ENCODE peak calls at places on chromosomes 13 and 19, in ten cellular contexts. L is endothelial cell of umbilical vein, K is GM23338, R is breast epithelium, Q is transverse colon, H is stomach, F is HL-60, X is H1, S is spleen, T is suprapubic skin. U is an unnamed sample.

GRCh38 chr19:6056801-6057650 is 53.3 kb downstream of the RFX2 start:
- DNase-seq in L (peak), K (peak), R (peak), Q (peak), H (peak), F (peak), X (no peak), S (no peak), T (peak), U (no peak)

GRCh38 chr13:98202026-98202425 is 25.0 kb upstream of the RNF113B start:
- DNase-seq in L (no peak), K (no peak), R (no peak), Q (peak), H (peak), F (no peak), X (no peak), S (no peak), T (no peak), U (no peak)

GRCh38 chr19:58550362-58551122 is 4.4 kb downstream of the CHMP2A start:
- DNase-seq in L (no peak), K (no peak), R (no peak), Q (no peak), H (no peak), F (no peak), X (no peak), S (no peak), T (peak), U (no peak)

GRCh38 chr19:10863107-10863700 is 8.1 kb upstream of the CARM1 start:
- DNase-seq in L (no peak), K (no peak), R (peak), Q (no peak), H (peak), F (no peak), X (no peak), S (no peak), T (no peak), U (no peak)

GRCh38 chr13:23679214-23679613 is 109.0 kb downstream of the TNFRSF19 start:
- DNase-seq in L (no peak), K (no peak), R (no peak), Q (no peak), H (no peak), F (no peak), X (no peak), S (no peak), T (no peak), U (no peak)

GRCh38 chr13:78137404-78138142 is 218.9 kb upstream of the EDNRB start:
- DNase-seq in L (peak), K (peak), R (no peak), Q (no peak), H (no peak), F (peak), X (peak), S (no peak), T (no peak), U (peak)

GRCh38 chr19:45643927-45644771 is 5.0 kb upstream of the EML2 start:
- DNase-seq in L (no peak), K (no peak), R (no peak), Q (no peak), H (no peak), F (no peak), X (no peak), S (no peak), T (no peak), U (peak)

GRCh38 chr19:40623403-40624239 is 22.5 kb downstream of the LTBP4 start:
- DNase-seq in L (no peak), K (peak), R (no peak), Q (peak), H (no peak), F (no peak), X (peak), S (no peak), T (no peak), U (peak)

GRCh38 chr13:90564566-90564965 is 782.9 kb upstream of the MIR17HG start:
- DNase-seq in L (no peak), K (no peak), R (no peak), Q (no peak), H (no peak), F (no peak), X (no peak), S (no peak), T (no peak), U (no peak)

GRCh38 chr13:99064624-99065249 is 86.9 kb upstream of the DOCK9 start:
- DNase-seq in L (no peak), K (no peak), R (no peak), Q (no peak), H (no peak), F (no peak), X (no peak), S (no peak), T (no peak), U (no peak)

GRCh38 chr13:34675626-34676025 is 266.4 kb upstream of the NBEA start:
- DNase-seq in L (no peak), K (no peak), R (no peak), Q (no peak), H (no peak), F (no peak), X (no peak), S (no peak), T (no peak), U (no peak)

GRCh38 chr13:59874973-59875372 is 288.8 kb downstream of the DIAPH3 start:
- DNase-seq in L (no peak), K (no peak), R (no peak), Q (no peak), H (no peak), F (no peak), X (no peak), S (no peak), T (no peak), U (no peak)

GRCh38 chr13:36571444-36571843 is 102.4 kb upstream of the SERTM1 start:
- DNase-seq in L (no peak), K (no peak), R (no peak), Q (no peak), H (no peak), F (no peak), X (no peak), S (no peak), T (no peak), U (no peak)

GRCh38 chr19:2811735-2812413 is 7.8 kb upstream of the ZNF554 start:
- DNase-seq in L (no peak), K (no peak), R (no peak), Q (peak), H (no peak), F (no peak), X (peak), S (no peak), T (no peak), U (peak)

GRCh38 chr19:10871711-10872550 is 578 bp downstream of the CARM1 start:
- DNase-seq in L (peak), K (peak), R (no peak), Q (peak), H (peak), F (no peak), X (no peak), S (peak), T (peak), U (peak)

GRCh38 chr19:43464089-43464775 is 1.2 kb downstream of the LYPD3 start:
- DNase-seq in L (no peak), K (no peak), R (peak), Q (peak), H (peak), F (no peak), X (peak), S (peak), T (peak), U (peak)

GRCh38 chr13:27928805-27929753 is 9.3 kb downstream of the PDX1 start:
- DNase-seq in L (no peak), K (peak), R (no peak), Q (no peak), H (no peak), F (no peak), X (peak), S (no peak), T (no peak), U (no peak)

GRCh38 chr13:112783135-112783945 is 93.5 kb downstream of the ATP11A start:
- DNase-seq in L (no peak), K (no peak), R (no peak), Q (no peak), H (peak), F (no peak), X (peak), S (no peak), T (peak), U (peak)

GRCh38 chr13:50387124-50387581 is 371.9 kb downstream of the KCNRG start:
- DNase-seq in L (no peak), K (peak), R (no peak), Q (peak), H (peak), F (peak), X (peak), S (peak), T (no peak), U (peak)

GRCh38 chr19:6963937-6964336 is 57.3 kb downstream of the MBD3L2B start:
- DNase-seq in L (no peak), K (peak), R (no peak), Q (no peak), H (no peak), F (peak), X (peak), S (no peak), T (no peak), U (no peak)

GRCh38 chr13:34942732-34943674 is 933 bp downstream of the NBEA start:
- DNase-seq in L (peak), K (peak), R (no peak), Q (peak), H (peak), F (no peak), X (peak), S (peak), T (peak), U (peak)

GRCh38 chr19:15123900-15124299 is 16.7 kb downstream of the SYDE1 start:
- DNase-seq in L (no peak), K (no peak), R (peak), Q (peak), H (peak), F (no peak), X (no peak), S (no peak), T (no peak), U (peak)

GRCh38 chr19:15126511-15126910 is 19.3 kb downstream of the SYDE1 start:
- DNase-seq in L (no peak), K (no peak), R (no peak), Q (no peak), H (no peak), F (no peak), X (no peak), S (no peak), T (no peak), U (no peak)

GRCh38 chr19:15124572-15125231 is 17.5 kb downstream of the SYDE1 start:
- DNase-seq in L (no peak), K (peak), R (no peak), Q (peak), H (peak), F (peak), X (no peak), S (no peak), T (no peak), U (peak)

GRCh38 chr19:15123031-15123890 is 16.1 kb downstream of the SYDE1 start:
- DNase-seq in L (no peak), K (no peak), R (peak), Q (no peak), H (no peak), F (no peak), X (no peak), S (no peak), T (no peak), U (no peak)

DNA sequence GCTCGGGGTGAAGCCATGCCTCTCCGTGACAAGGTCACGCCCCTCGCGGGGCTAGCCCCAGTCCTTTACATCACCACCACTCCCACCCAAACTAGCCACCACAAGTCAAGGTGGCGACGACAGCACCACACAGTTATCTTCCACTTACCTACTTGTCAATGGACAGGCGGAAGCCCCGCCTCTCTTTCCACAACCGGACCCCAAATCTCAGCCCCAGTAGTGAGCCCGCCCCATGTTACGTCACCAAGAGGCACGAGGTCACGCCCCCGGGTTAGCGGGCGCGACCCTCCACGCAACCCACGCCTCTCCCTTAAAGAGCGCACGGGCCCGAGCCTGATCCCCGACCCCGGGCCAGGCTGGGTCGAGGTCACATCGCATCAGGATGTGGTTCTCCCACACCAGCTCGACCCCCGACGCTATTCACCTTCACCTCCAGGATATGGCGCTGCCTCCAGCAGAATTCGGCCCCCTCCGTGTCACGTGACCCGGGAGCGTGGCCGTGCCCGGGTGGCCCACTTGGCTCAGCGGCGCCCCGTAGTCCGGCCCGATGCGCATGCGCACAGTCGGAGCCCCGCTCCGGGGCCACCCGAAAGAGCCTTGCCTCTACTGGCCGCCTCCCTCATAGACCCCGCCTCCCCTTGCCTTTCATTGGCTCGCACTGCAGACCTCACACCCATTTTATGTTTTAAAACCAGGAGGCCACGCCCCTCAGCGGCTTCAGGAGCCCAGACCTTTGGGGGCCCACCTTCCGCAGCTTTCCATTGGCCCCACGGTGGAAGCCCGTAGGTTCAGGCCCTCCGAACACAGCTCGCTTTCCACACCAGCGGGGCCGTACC is 18.2 kb downstream of the SYDE1 start:
- DNase-seq in L (peak), K (peak), R (peak), Q (peak), H (peak), F (peak), X (peak), S (peak), T (peak), U (peak)
- TF ChIP-seq CTCF in L (no peak), K (no peak), R (no peak), Q (no peak), H (no peak), F (no peak), X (no peak), S (peak), T (no peak), U (no peak)

DNA sequence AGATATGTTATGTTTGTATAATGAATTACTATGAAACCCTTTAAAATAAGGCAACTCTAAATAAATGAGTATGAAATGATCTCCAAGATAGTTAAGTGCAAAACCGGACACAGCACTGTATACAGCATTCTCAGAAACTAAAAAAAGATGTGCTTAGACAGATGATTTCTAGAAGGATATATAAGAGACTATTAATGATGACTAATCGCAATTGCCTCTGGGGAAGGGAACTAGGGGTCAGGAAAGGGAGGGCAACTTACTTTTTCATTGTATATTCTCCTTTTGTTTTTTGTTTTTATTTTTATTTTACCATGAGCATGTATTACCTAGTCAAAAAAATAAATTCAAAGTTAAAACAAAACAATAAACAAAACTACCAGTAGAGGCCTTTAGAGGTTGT is 12.8 kb downstream of the PEG3 start:
- DNase-seq in L (no peak), K (no peak), R (no peak), Q (no peak), H (no peak), F (no peak), X (no peak), S (no peak), T (no peak), U (no peak)
- TF ChIP-seq POLR2AphosphoS5 in L (no peak), K (no peak), R (no peak), Q (no peak), H (no peak), F (no peak), X (no peak), S (no peak), T (no peak), U (no peak)

GRCh38 chr13:33126909-33127607 is 110.8 kb downstream of the KL start:
- DNase-seq in L (peak), K (no peak), R (no peak), Q (no peak), H (no peak), F (no peak), X (no peak), S (no peak), T (peak), U (no peak)
- TF ChIP-seq CTCF in L (no peak), K (no peak), R (no peak), Q (no peak), H (no peak), F (no peak), X (no peak), S (no peak), T (no peak), U (no peak)

GRCh38 chr13:44440046-44440608 is 66.5 kb downstream of the SERP2 start:
- DNase-seq in L (no peak), K (no peak), R (no peak), Q (no peak), H (no peak), F (no peak), X (no peak), S (no peak), T (no peak), U (no peak)

GRCh38 chr13:44437356-44438233 is 64.0 kb downstream of the SERP2 start:
- DNase-seq in L (peak), K (peak), R (no peak), Q (no peak), H (no peak), F (no peak), X (no peak), S (no peak), T (no peak), U (no peak)

GRCh38 chr13:44438234-44438579 is 64.6 kb downstream of the SERP2 start:
- DNase-seq in L (no peak), K (no peak), R (no peak), Q (no peak), H (no peak), F (no peak), X (no peak), S (no peak), T (no peak), U (no peak)

GRCh38 chr13:44436589-44437337 is 63.1 kb downstream of the SERP2 start:
- DNase-seq in L (peak), K (peak), R (peak), Q (peak), H (peak), F (peak), X (peak), S (peak), T (peak), U (peak)

GRCh38 chr13:44439615-44440014 is 66.0 kb downstream of the SERP2 start:
- DNase-seq in L (peak), K (no peak), R (no peak), Q (no peak), H (no peak), F (peak), X (no peak), S (no peak), T (no peak), U (no peak)
- TF ChIP-seq POLR2AphosphoS5 in L (no peak), K (no peak), R (no peak), Q (no peak), H (no peak), F (no peak), X (no peak), S (no peak), T (no peak), U (no peak)